ENCODE peak calls at places on chromosomes 5 and 9, in five cellular contexts. One of them, this sample, is unnamed.

GRCh38 chr5:154143121-154143725 is 47.3 kb upstream of the GALNT10 start:
- DNase-seq in PC-9: no peak
- DNase-seq in brain microvascular endothelial cell: no peak
- DNase-seq in breast epithelium: no peak
- DNase-seq in astrocyte of the spinal cord: no peak
- DNase-seq in this sample: no peak

GRCh38 chr5:6713274-6714181 is at the start of gene TENT4A:
- DNase-seq in PC-9: peak; percentile 38
- DNase-seq in brain microvascular endothelial cell: no peak
- DNase-seq in breast epithelium: no peak
- DNase-seq in astrocyte of the spinal cord: no peak
- DNase-seq in this sample: no peak

GRCh38 chr9:132532171-132532570 is 50.2 kb upstream of the BARHL1 start:
- DNase-seq in PC-9: no peak
- DNase-seq in brain microvascular endothelial cell: no peak
- DNase-seq in breast epithelium: no peak
- DNase-seq in astrocyte of the spinal cord: no peak
- DNase-seq in this sample: no peak

GRCh38 chr9:21993893-21994525 is at the start of gene CDKN2A:
- DNase-seq in PC-9: no peak
- DNase-seq in brain microvascular endothelial cell: no peak
- DNase-seq in breast epithelium: no peak
- DNase-seq in astrocyte of the spinal cord: no peak
- DNase-seq in this sample: no peak

GRCh38 chr5:89946514-89946913 is 463.0 kb downstream of the CETN3 start:
- DNase-seq in PC-9: no peak
- DNase-seq in brain microvascular endothelial cell: no peak
- DNase-seq in breast epithelium: no peak
- DNase-seq in astrocyte of the spinal cord: no peak
- DNase-seq in this sample: no peak

GRCh38 chr9:133677126-133678010 is 41.2 kb downstream of the DBH start:
- DNase-seq in PC-9: no peak
- DNase-seq in brain microvascular endothelial cell: no peak
- DNase-seq in breast epithelium: no peak
- DNase-seq in astrocyte of the spinal cord: no peak
- DNase-seq in this sample: no peak

GRCh38 chr5:136113606-136114005 is 19.0 kb upstream of the SMAD5 start:
- DNase-seq in PC-9: no peak
- DNase-seq in brain microvascular endothelial cell: no peak
- DNase-seq in breast epithelium: no peak
- DNase-seq in astrocyte of the spinal cord: no peak
- DNase-seq in this sample: no peak

GRCh38 chr9:133144142-133144886 is 19.4 kb downstream of the GBGT1 start:
- DNase-seq in PC-9: peak; percentile 93
- DNase-seq in brain microvascular endothelial cell: peak; percentile 27
- DNase-seq in breast epithelium: no peak
- DNase-seq in astrocyte of the spinal cord: peak; percentile 57
- DNase-seq in this sample: peak; percentile 76

GRCh38 chr5:115778417-115778816 is 38.0 kb downstream of the CDO1 start:
- DNase-seq in PC-9: no peak
- DNase-seq in brain microvascular endothelial cell: peak; percentile 31
- DNase-seq in breast epithelium: no peak
- DNase-seq in astrocyte of the spinal cord: no peak
- DNase-seq in this sample: no peak

GRCh38 chr9:127311239-127311741 is 46.7 kb downstream of the GARNL3 start:
- DNase-seq in PC-9: peak; percentile 63
- DNase-seq in brain microvascular endothelial cell: peak; percentile 52
- DNase-seq in breast epithelium: no peak
- DNase-seq in astrocyte of the spinal cord: peak; percentile 78
- DNase-seq in this sample: peak; percentile 14

DNA sequence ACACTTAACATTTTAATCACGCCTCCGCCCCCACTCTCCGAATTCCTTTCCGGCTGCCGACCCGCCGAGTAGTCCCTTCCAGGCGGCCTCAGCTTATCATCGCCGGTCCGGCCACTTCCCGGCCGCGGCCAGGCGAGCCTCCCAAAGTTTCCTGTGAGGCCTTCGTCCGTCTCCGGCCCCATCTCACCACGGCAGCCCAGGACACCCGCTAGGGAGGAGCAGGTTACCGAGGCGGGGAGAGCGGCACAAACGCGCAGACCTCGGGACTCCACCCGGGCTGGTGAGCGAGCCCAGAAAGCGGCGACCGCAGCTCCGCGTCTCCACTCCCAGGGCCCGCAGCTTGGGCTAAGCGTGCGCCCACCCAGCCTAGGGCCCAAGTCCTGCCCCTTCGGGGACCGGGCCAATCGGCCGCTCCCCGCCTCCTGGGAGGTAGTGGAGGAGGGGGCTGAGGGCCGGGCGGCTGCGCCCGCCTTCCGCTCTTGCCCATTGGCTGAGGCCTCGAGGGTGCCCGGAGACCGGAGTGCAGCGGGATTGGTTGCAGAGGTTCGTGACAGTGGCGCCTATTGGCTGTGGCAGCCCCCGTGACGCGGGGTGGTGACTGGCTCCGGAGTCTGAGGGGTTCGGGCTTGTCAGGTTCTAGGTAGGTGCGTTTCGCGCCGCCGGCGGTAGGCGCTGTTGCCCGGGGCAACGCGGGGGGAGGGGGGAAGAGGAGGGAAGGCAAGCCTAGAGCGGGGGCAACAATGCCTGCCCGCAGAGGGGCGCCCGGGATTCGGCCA is 845 bp downstream of the FER start:
- DNase-seq in PC-9: peak; percentile 99
- DNase-seq in brain microvascular endothelial cell: peak; percentile 99
- DNase-seq in breast epithelium: peak; percentile 99
- DNase-seq in astrocyte of the spinal cord: peak; percentile 100
- DNase-seq in this sample: peak; percentile 94
- TF ChIP-seq CTCF in PC-9: no peak
- TF ChIP-seq CTCF in brain microvascular endothelial cell: peak; percentile 22
- TF ChIP-seq CTCF in breast epithelium: peak; percentile 5
- TF ChIP-seq CTCF in astrocyte of the spinal cord: no peak
- TF ChIP-seq CTCF in this sample: peak; percentile 23

GRCh38 chr5:35477321-35477720 is 140.3 kb upstream of the SPEF2 start:
- DNase-seq in PC-9: no peak
- DNase-seq in brain microvascular endothelial cell: no peak
- DNase-seq in breast epithelium: no peak
- DNase-seq in astrocyte of the spinal cord: no peak
- DNase-seq in this sample: no peak

GRCh38 chr5:35482167-35482755 is 135.4 kb upstream of the SPEF2 start:
- DNase-seq in PC-9: no peak
- DNase-seq in brain microvascular endothelial cell: no peak
- DNase-seq in breast epithelium: no peak
- DNase-seq in astrocyte of the spinal cord: no peak
- DNase-seq in this sample: no peak

GRCh38 chr5:35478856-35479682 is 138.6 kb upstream of the SPEF2 start:
- DNase-seq in PC-9: no peak
- DNase-seq in brain microvascular endothelial cell: no peak
- DNase-seq in breast epithelium: no peak
- DNase-seq in astrocyte of the spinal cord: peak; percentile 62
- DNase-seq in this sample: no peak

GRCh38 chr5:35476046-35476445 is 141.6 kb upstream of the SPEF2 start:
- DNase-seq in PC-9: no peak
- DNase-seq in brain microvascular endothelial cell: no peak
- DNase-seq in breast epithelium: no peak
- DNase-seq in astrocyte of the spinal cord: no peak
- DNase-seq in this sample: no peak

GRCh38 chr5:35476789-35477188 is 140.9 kb upstream of the SPEF2 start:
- DNase-seq in PC-9: no peak
- DNase-seq in brain microvascular endothelial cell: no peak
- DNase-seq in breast epithelium: no peak
- DNase-seq in astrocyte of the spinal cord: no peak
- DNase-seq in this sample: no peak
- TF ChIP-seq CTCF in PC-9: no peak
- TF ChIP-seq CTCF in brain microvascular endothelial cell: no peak
- TF ChIP-seq CTCF in breast epithelium: no peak
- TF ChIP-seq CTCF in astrocyte of the spinal cord: no peak
- TF ChIP-seq CTCF in this sample: no peak

DNA sequence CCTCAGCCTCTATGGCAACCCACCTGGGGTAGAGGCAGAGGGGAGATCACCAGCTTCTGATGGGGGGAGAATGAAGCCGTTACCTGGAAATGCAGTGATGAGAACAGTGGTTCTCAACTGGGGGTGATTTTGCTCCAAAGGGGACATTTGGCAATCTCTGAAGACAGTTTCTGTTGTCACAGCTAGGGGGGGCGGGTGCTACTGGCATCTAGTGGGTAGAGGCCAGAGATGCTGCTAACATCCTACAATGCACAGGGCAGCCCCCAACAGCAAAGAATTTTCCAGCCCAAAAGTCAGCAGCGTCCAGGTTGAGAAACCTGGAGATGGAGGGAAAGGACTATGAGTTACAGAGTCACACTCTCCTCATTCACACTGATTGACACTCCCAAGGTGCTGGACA is 84.5 kb downstream of the FGF1 start:
- DNase-seq in PC-9: no peak
- DNase-seq in brain microvascular endothelial cell: no peak
- DNase-seq in breast epithelium: no peak
- DNase-seq in astrocyte of the spinal cord: no peak
- DNase-seq in this sample: no peak
- TF ChIP-seq CTCF in PC-9: no peak
- TF ChIP-seq CTCF in brain microvascular endothelial cell: peak; percentile 53
- TF ChIP-seq CTCF in breast epithelium: no peak
- TF ChIP-seq CTCF in astrocyte of the spinal cord: peak; percentile 21
- TF ChIP-seq CTCF in this sample: no peak

GRCh38 chr5:158975363-158975762 is 124.4 kb downstream of the EBF1 start:
- DNase-seq in PC-9: no peak
- DNase-seq in brain microvascular endothelial cell: no peak
- DNase-seq in breast epithelium: no peak
- DNase-seq in astrocyte of the spinal cord: no peak
- DNase-seq in this sample: no peak

GRCh38 chr5:158976035-158976434 is 123.7 kb downstream of the EBF1 start:
- DNase-seq in PC-9: no peak
- DNase-seq in brain microvascular endothelial cell: peak; percentile 47
- DNase-seq in breast epithelium: no peak
- DNase-seq in astrocyte of the spinal cord: peak; percentile 92
- DNase-seq in this sample: no peak

GRCh38 chr5:158979290-158979689 is 120.4 kb downstream of the EBF1 start:
- DNase-seq in PC-9: no peak
- DNase-seq in brain microvascular endothelial cell: no peak
- DNase-seq in breast epithelium: no peak
- DNase-seq in astrocyte of the spinal cord: no peak
- DNase-seq in this sample: no peak

GRCh38 chr5:158978061-158978745 is 121.5 kb downstream of the EBF1 start:
- DNase-seq in PC-9: no peak
- DNase-seq in brain microvascular endothelial cell: peak; percentile 20
- DNase-seq in breast epithelium: no peak
- DNase-seq in astrocyte of the spinal cord: peak; percentile 85
- DNase-seq in this sample: no peak

DNA sequence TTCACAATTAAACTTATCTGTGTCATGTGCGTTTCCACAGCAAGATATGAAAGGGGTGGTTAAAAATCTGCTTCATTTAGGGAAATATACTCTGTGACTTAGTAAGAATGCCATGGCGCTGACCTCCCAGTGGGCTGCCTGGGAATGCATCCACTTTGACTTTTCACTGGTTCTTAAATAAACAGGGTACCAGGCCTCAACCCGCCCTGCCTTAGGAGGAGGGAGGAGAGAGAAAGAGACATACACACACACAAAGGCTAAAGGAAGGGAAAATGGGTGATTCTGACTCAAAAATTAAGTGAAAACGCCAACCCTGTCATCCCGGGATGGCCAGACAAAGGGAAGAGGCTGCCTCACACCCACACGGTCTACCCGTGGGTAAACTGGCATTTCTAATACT is 122.1 kb downstream of the EBF1 start:
- DNase-seq in PC-9: no peak
- DNase-seq in brain microvascular endothelial cell: peak; percentile 47
- DNase-seq in breast epithelium: no peak
- DNase-seq in astrocyte of the spinal cord: peak; percentile 29
- DNase-seq in this sample: no peak
- TF ChIP-seq CTCF in PC-9: no peak
- TF ChIP-seq CTCF in brain microvascular endothelial cell: no peak
- TF ChIP-seq CTCF in breast epithelium: no peak
- TF ChIP-seq CTCF in astrocyte of the spinal cord: no peak
- TF ChIP-seq CTCF in this sample: no peak

GRCh38 chr5:55897905-55898304 is 46.7 kb downstream of the IL31RA start:
- DNase-seq in PC-9: no peak
- DNase-seq in brain microvascular endothelial cell: peak; percentile 90
- DNase-seq in breast epithelium: no peak
- DNase-seq in astrocyte of the spinal cord: peak; percentile 85
- DNase-seq in this sample: no peak
- TF ChIP-seq CTCF in PC-9: no peak
- TF ChIP-seq CTCF in brain microvascular endothelial cell: no peak
- TF ChIP-seq CTCF in breast epithelium: no peak
- TF ChIP-seq CTCF in astrocyte of the spinal cord: no peak
- TF ChIP-seq CTCF in this sample: no peak

GRCh38 chr5:9512452-9512851 is 33.4 kb downstream of the SEMA5A start:
- DNase-seq in PC-9: no peak
- DNase-seq in brain microvascular endothelial cell: no peak
- DNase-seq in breast epithelium: no peak
- DNase-seq in astrocyte of the spinal cord: peak; percentile 70
- DNase-seq in this sample: no peak

GRCh38 chr5:9516591-9516990 is 29.3 kb downstream of the SEMA5A start:
- DNase-seq in PC-9: no peak
- DNase-seq in brain microvascular endothelial cell: no peak
- DNase-seq in breast epithelium: no peak
- DNase-seq in astrocyte of the spinal cord: no peak
- DNase-seq in this sample: no peak

GRCh38 chr5:9514968-9515367 is 30.9 kb downstream of the SEMA5A start:
- DNase-seq in PC-9: no peak
- DNase-seq in brain microvascular endothelial cell: no peak
- DNase-seq in breast epithelium: no peak
- DNase-seq in astrocyte of the spinal cord: no peak
- DNase-seq in this sample: no peak

GRCh38 chr5:9515451-9515850 is 30.4 kb downstream of the SEMA5A start:
- DNase-seq in PC-9: no peak
- DNase-seq in brain microvascular endothelial cell: no peak
- DNase-seq in breast epithelium: no peak
- DNase-seq in astrocyte of the spinal cord: no peak
- DNase-seq in this sample: no peak

DNA sequence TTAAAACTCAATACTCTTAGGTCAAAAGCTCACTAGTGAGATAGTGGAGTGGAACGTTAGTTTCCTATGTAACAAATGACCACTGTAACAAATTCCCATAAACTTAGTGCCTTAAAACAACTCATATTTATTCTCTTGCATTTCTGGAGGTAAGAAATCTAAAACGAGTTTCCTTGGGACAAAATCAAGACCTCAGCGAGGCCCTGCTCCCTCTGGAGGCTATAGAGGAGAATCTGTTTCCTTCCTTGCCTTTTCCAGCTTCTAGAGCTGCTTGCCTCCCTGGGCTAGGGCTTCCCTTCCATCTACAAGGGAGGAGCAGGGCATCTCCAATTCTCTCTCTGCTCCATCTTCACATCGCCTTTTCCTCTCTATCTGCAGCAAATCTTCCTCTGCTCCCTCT is 32.0 kb downstream of the SEMA5A start:
- DNase-seq in PC-9: no peak
- DNase-seq in brain microvascular endothelial cell: peak; percentile 40
- DNase-seq in breast epithelium: no peak
- DNase-seq in astrocyte of the spinal cord: peak; percentile 38
- DNase-seq in this sample: no peak
- TF ChIP-seq CTCF in PC-9: peak; percentile 52
- TF ChIP-seq CTCF in brain microvascular endothelial cell: peak; percentile 78
- TF ChIP-seq CTCF in breast epithelium: no peak
- TF ChIP-seq CTCF in astrocyte of the spinal cord: peak; percentile 53
- TF ChIP-seq CTCF in this sample: peak; percentile 38

This sample was measured in neural crest cell.